ENCODE peak calls at places on chromosomes 12 and 14, in five cellular contexts. U is GM12865, Q is kidney epithelial cell, W is heart right ventricle, J is cardiac fibroblast. H is an unnamed sample.

GRCh38 chr14:53893374-53893773 is 63.3 kb downstream of the BMP4 start:
- DNase-seq in U (peak), Q (no peak), W (no peak), J (no peak), H (no peak)

GRCh38 chr12:131928080-131928764 is 854 bp upstream of the PUS1 start:
- DNase-seq in U (peak), Q (no peak), W (no peak), J (peak), H (no peak)

GRCh38 chr12:132715874-132716273 is 5.2 kb downstream of the PGAM5 start:
- DNase-seq in U (no peak), Q (no peak), W (no peak), J (no peak), H (no peak)

GRCh38 chr14:103656031-103656757 is 27.2 kb downstream of the KLC1 start:
- DNase-seq in U (peak), Q (no peak), W (no peak), J (peak), H (no peak)

GRCh38 chr14:90487031-90487430 is 90.2 kb downstream of the CALM1 start:
- DNase-seq in U (no peak), Q (no peak), W (peak), J (peak), H (peak)

GRCh38 chr12:123150273-123150803 is 552 bp downstream of the PITPNM2 start:
- DNase-seq in U (no peak), Q (no peak), W (peak), J (no peak), H (peak)

GRCh38 chr14:92846162-92846897 is 52.2 kb downstream of the GOLGA5 start:
- DNase-seq in U (peak), Q (peak), W (no peak), J (peak), H (no peak)

GRCh38 chr12:12804011-12804410 is 9.1 kb upstream of the DDX47 start:
- DNase-seq in U (peak), Q (no peak), W (no peak), J (peak), H (no peak)

GRCh38 chr14:91875515-91876286 is 8.4 kb upstream of the TC2N start:
- DNase-seq in U (no peak), Q (no peak), W (no peak), J (no peak), H (no peak)

GRCh38 chr12:51371295-51371953 is 19.8 kb downstream of the GALNT6 start:
- DNase-seq in U (no peak), Q (peak), W (peak), J (peak), H (no peak)

GRCh38 chr14:99356031-99356430 is 84.0 kb upstream of the BCL11B start:
- DNase-seq in U (no peak), Q (no peak), W (no peak), J (no peak), H (no peak)

GRCh38 chr14:69713127-69713800 is 53.7 kb upstream of the SRSF5 start:
- DNase-seq in U (no peak), Q (no peak), W (no peak), J (no peak), H (no peak)

GRCh38 chr14:69719501-69719951 is 47.4 kb upstream of the SRSF5 start:
- DNase-seq in U (no peak), Q (peak), W (peak), J (peak), H (no peak)

GRCh38 chr14:69715725-69716482 is 51.0 kb upstream of the SRSF5 start:
- DNase-seq in U (no peak), Q (peak), W (peak), J (peak), H (no peak)

GRCh38 chr14:69713976-69714716 is 52.8 kb upstream of the SRSF5 start:
- DNase-seq in U (no peak), Q (no peak), W (no peak), J (no peak), H (no peak)

DNA sequence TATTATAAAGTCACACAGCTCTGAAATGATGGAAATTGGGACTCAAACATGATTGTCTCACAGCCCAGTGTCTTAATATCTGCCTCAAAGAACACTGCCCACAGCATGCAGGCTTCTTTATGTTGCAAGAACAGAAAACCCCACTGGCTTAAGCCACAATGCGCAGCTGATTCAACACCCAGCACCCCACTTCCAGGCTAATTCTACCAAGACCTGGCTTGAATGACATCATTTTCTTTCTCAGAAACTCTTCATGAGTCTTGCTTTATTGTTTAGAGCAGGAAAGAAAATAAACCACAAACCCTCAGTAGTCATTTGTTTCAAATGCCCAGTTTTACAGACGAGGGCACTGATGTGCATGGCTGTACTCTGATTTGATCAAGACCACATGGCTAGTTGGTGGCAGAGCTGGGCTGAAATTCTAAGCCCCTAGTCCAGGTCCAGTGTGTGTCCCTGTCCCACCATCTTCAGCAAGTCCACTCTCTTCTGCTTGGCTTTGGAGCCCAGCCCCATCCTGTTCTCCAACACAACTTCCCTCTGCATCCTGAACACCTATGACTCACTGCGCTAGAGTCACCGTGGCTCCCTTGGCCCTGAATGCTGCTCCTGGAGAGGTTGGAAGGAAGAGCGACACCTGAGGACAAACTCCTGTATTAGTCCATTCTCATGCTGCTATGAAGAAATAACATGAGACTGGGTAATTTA is 50.3 kb upstream of the SRSF5 start:
- DNase-seq in U (no peak), Q (peak), W (no peak), J (peak), H (no peak)
- TF ChIP-seq CTCF in U (no peak), Q (no peak), W (peak), J (peak), H (no peak)

GRCh38 chr14:33460119-33460518 is 490.8 kb downstream of the EGLN3 start:
- DNase-seq in U (no peak), Q (no peak), W (no peak), J (no peak), H (no peak)
- TF ChIP-seq CTCF in U (no peak), Q (no peak), W (no peak), J (no peak), H (no peak)

GRCh38 chr14:67423424-67423823 is 11.5 kb upstream of the PLEK2 start:
- DNase-seq in U (no peak), Q (no peak), W (no peak), J (no peak), H (no peak)

GRCh38 chr14:67417633-67418032 is 5.7 kb upstream of the PLEK2 start:
- DNase-seq in U (no peak), Q (no peak), W (no peak), J (peak), H (no peak)

GRCh38 chr14:67421356-67422224 is 9.6 kb upstream of the PLEK2 start:
- DNase-seq in U (no peak), Q (no peak), W (no peak), J (no peak), H (no peak)

GRCh38 chr14:67418368-67419174 is 6.6 kb upstream of the PLEK2 start:
- DNase-seq in U (no peak), Q (no peak), W (no peak), J (peak), H (no peak)

DNA sequence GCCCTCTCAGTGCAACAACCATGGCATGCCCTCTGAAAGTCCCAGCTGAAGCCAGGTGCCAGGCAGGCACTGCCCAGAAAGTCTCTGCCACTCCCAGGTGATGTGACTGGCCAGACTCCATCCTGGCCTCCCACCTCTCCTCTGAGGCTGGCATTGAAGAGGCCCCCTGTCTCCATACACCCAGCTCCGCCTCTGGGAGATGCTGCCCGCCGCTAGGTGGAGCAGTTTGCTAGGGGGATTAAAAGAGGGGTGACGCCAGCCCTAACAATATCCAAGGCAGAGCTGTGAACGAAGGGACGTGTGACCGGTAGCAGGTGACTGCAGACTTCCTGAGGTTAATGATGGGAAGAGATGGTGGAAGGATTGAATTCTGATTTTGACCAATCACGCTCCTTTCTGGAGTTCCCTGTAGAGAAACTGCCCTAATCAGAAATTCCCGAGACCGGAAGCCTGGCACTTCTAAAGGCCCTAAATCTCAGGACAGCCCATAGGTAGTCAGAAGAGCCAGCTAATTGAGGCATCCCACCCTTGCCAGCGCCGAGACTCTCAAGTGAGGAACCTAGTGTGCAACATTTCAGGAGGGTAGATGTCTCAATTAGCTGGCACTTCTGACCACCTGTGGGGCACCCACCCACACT is 8.3 kb upstream of the PLEK2 start:
- DNase-seq in U (peak), Q (no peak), W (no peak), J (no peak), H (no peak)
- TF ChIP-seq CTCF in U (peak), Q (peak), W (peak), J (peak), H (peak)

GRCh38 chr14:36085861-36086260 is 90.7 kb downstream of the PTCSC3 start:
- DNase-seq in U (no peak), Q (no peak), W (no peak), J (no peak), H (no peak)

GRCh38 chr14:36086629-36087380 is 89.7 kb downstream of the PTCSC3 start:
- DNase-seq in U (no peak), Q (no peak), W (no peak), J (no peak), H (no peak)

GRCh38 chr14:36094963-36095362 is 81.6 kb downstream of the PTCSC3 start:
- DNase-seq in U (no peak), Q (no peak), W (no peak), J (no peak), H (no peak)

GRCh38 chr14:36096090-36096489 is 80.4 kb downstream of the PTCSC3 start:
- DNase-seq in U (no peak), Q (no peak), W (no peak), J (peak), H (no peak)

DNA sequence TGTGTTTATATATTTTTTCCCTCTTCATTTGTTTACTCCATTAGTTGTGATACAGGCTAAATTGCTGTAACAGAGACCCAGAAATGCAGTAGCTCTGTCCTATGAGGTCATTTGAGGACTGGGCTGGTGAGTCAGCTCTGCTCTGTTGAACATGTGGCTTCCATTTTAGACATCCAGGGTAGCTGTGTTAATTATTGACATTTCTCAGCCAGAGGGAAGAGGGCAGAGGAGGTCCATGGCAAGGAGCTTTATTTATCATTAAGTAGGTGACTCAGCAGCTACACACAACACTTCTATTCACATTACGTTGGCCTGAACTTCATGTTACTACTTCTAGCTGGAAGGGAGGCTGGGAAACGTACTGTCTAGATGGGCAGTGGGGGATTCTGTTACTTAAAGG is 85.4 kb downstream of the PTCSC3 start:
- DNase-seq in U (no peak), Q (peak), W (no peak), J (peak), H (no peak)
- TF ChIP-seq CTCF in U (no peak), Q (no peak), W (no peak), J (no peak), H (no peak)

H was measured in glutamatergic neuron.